ENCODE peak calls at places on chromosomes 11 and 22, in five cellular contexts. K is dorsolateral prefrontal cortex; D is NCI-H460; U is activated naive CD4-positive, alpha-beta T cell; I is EL. Q is an unnamed sample.

GRCh38 chr22:31911565-31912401 is 32.6 kb upstream of the YWHAH start:
- DNase-seq in K (no peak), D (no peak), U (no peak), I (no peak), Q (peak)

GRCh38 chr11:4881860-4882500 is at the start of gene OR51T1:
- DNase-seq in K (no peak), D (no peak), U (no peak), I (no peak), Q (no peak)

GRCh38 chr11:105861225-105861624 is 160.8 kb downstream of the MSANTD4 start:
- DNase-seq in K (no peak), D (no peak), U (no peak), I (no peak), Q (no peak)

GRCh38 chr11:107623183-107623582 is 32.2 kb downstream of the ELMOD1 start:
- DNase-seq in K (no peak), D (no peak), U (no peak), I (no peak), Q (no peak)

GRCh38 chr11:118898400-118899295 is 15.0 kb downstream of the CXCR5 start:
- DNase-seq in K (no peak), D (no peak), U (no peak), I (no peak), Q (no peak)

GRCh38 chr22:36728505-36728904 is 25.0 kb upstream of the CACNG2 start:
- DNase-seq in K (no peak), D (no peak), U (no peak), I (no peak), Q (no peak)

GRCh38 chr11:28542556-28542955 is 434.4 kb downstream of the METTL15 start:
- DNase-seq in K (no peak), D (no peak), U (no peak), I (no peak), Q (no peak)

GRCh38 chr11:130327716-130328115 is 13.0 kb upstream of the ZBTB44 start:
- DNase-seq in K (no peak), D (no peak), U (no peak), I (no peak), Q (no peak)

GRCh38 chr22:18024276-18024939 is at the start of gene MICAL3:
- DNase-seq in K (peak), D (peak), U (peak), I (peak), Q (peak)

GRCh38 chr22:21725956-21726649 is 9.5 kb downstream of the YPEL1 start:
- DNase-seq in K (no peak), D (no peak), U (no peak), I (no peak), Q (no peak)

GRCh38 chr11:126861796-126862195 is 138.8 kb downstream of the KIRREL3 start:
- DNase-seq in K (no peak), D (no peak), U (no peak), I (no peak), Q (no peak)

GRCh38 chr11:70233511-70233919 is 30.4 kb downstream of the FADD start:
- DNase-seq in K (no peak), D (peak), U (no peak), I (peak), Q (no peak)

GRCh38 chr11:2531277-2531986 is 86.6 kb downstream of the KCNQ1 start:
- DNase-seq in K (peak), D (peak), U (peak), I (peak), Q (peak)

GRCh38 chr11:128664286-128664685 is 29.6 kb upstream of the FLI1 start:
- DNase-seq in K (no peak), D (no peak), U (no peak), I (no peak), Q (no peak)

GRCh38 chr11:91248199-91248807 is 976.3 kb upstream of the FAT3 start:
- DNase-seq in K (no peak), D (peak), U (no peak), I (peak), Q (no peak)

Q was measured in HuH-7.